ENCODE peak calls at places on chromosomes 5 and 9, in nine cellular contexts. O is left ventricle myocardium inferior; Z is CD4-positive, alpha-beta T cell; V is neuronal stem cell; F is lower lobe of right lung; U is CD8-positive, alpha-beta T cell; T is pancreas; L is colonic mucosa; R is K562. B is an unnamed sample.

GRCh38 chr9:116951588-116952433 is 264.7 kb downstream of the TRIM32 start:
- DNase-seq in O (no peak), Z (no peak), V (no peak), F (no peak), U (no peak), T (no peak), L (no peak), R (no peak), B (peak; percentile 98)

GRCh38 chr9:21747171-21747570 is 55.3 kb upstream of the MTAP start:
- DNase-seq in O (no peak), Z (no peak), V (no peak), F (no peak), U (no peak), T (no peak), L (no peak), R (no peak), B (no peak)

GRCh38 chr5:172778223-172778814 is 7.3 kb upstream of the DUSP1 start:
- DNase-seq in O (no peak), Z (no peak), V (no peak), F (no peak), U (no peak), T (no peak), L (peak; percentile 79), R (peak; percentile 61), B (peak; percentile 89)

GRCh38 chr5:123036391-123037103 is at the start of gene PPIC:
- DNase-seq in O (peak; percentile 90), Z (no peak), V (peak; percentile 58), F (peak; percentile 91), U (no peak), T (peak; percentile 96), L (peak; percentile 93), R (peak; percentile 69), B (peak; percentile 71)

GRCh38 chr5:103511554-103511885 is 51.1 kb downstream of the NUDT12 start:
- DNase-seq in O (no peak), Z (no peak), V (no peak), F (no peak), U (no peak), T (no peak), L (no peak), R (no peak), B (no peak)

GRCh38 chr5:93789173-93790070 is 48.0 kb upstream of the POU5F2 start:
- DNase-seq in O (no peak), Z (no peak), V (no peak), F (no peak), U (no peak), T (no peak), L (no peak), R (no peak), B (peak; percentile 88)

GRCh38 chr5:55037046-55037771 is 13.2 kb downstream of the GZMK start:
- DNase-seq in O (no peak), Z (peak; percentile 49), V (no peak), F (no peak), U (peak; percentile 13), T (no peak), L (no peak), R (no peak), B (no peak)

GRCh38 chr5:111606194-111606593 is 93.9 kb upstream of the STARD4 start:
- DNase-seq in O (no peak), Z (no peak), V (no peak), F (no peak), U (no peak), T (no peak), L (no peak), R (no peak), B (no peak)

GRCh38 chr9:5783982-5784381 is 48.9 kb downstream of the ERMP1 start:
- DNase-seq in O (no peak), Z (no peak), V (no peak), F (no peak), U (no peak), T (no peak), L (no peak), R (no peak), B (peak; percentile 31)

GRCh38 chr5:84450617-84451414 is 66.1 kb upstream of the EDIL3 start:
- DNase-seq in O (no peak), Z (no peak), V (no peak), F (no peak), U (no peak), T (no peak), L (no peak), R (no peak), B (peak; percentile 20)

GRCh38 chr5:95884021-95884333 is 61.5 kb upstream of the GLRX start:
- DNase-seq in O (no peak), Z (no peak), V (no peak), F (no peak), U (no peak), T (no peak), L (no peak), R (peak; percentile 42), B (peak; percentile 68)

GRCh38 chr9:86034863-86035734 is 64.3 kb downstream of the GOLM1 start:
- DNase-seq in O (no peak), Z (no peak), V (no peak), F (no peak), U (no peak), T (peak; percentile 43), L (peak; percentile 50), R (peak; percentile 54), B (peak; percentile 40)

DNA sequence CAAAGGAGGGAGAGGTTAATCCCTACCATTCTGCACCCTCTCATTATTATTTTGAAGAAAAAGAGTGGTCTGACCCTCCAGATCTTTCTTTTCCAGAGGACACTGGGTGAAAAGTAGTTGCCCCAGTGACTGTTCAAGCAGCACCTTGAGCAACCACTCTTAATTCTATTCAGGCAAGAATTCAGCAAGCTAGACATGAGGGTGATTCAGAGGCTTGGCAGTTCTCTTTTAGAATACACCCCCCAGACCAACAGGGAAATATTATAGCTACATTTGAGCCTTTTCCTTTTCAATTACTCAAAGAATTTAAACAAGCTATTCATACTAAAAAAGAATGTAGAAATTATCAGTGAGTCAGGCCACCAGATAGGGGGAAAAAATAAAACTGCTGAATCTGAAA is 178.3 kb downstream of the MRPS30 start:
- DNase-seq in O (no peak), Z (no peak), V (no peak), F (no peak), U (no peak), T (no peak), L (no peak), R (no peak), B (no peak)
- H3K9me3 ChIP-seq in O (peaks cover 87% of the 10 kb centered on the region), Z (peaks cover 33% of the 10 kb centered on the region), V (peaks cover 18% of the 10 kb centered on the region), F (peaks cover 35% of the 10 kb centered on the region), U (peaks cover 8% of the 10 kb centered on the region), T (no peaks in the 10 kb centered on the region), L (no peaks in the 10 kb centered on the region), R (no peaks in the 10 kb centered on the region), B (peaks cover 2% of the 10 kb centered on the region)

GRCh38 chr9:137982132-137982666 is 104.6 kb downstream of the CACNA1B start:
- DNase-seq in O (no peak), Z (no peak), V (no peak), F (no peak), U (no peak), T (no peak), L (no peak), R (no peak), B (no peak)
- H3K9me3 ChIP-seq in O (peaks cover 5% of the 10 kb centered on the region), Z (no peaks in the 10 kb centered on the region), V (no peaks in the 10 kb centered on the region), F (no peaks in the 10 kb centered on the region), U (no peaks in the 10 kb centered on the region), T (no peaks in the 10 kb centered on the region), L (no peaks in the 10 kb centered on the region), R (no peaks in the 10 kb centered on the region), B (peaks cover 50% of the 10 kb centered on the region)

GRCh38 chr5:88813805-88814584 is 69.0 kb downstream of the MEF2C start:
- DNase-seq in O (no peak), Z (no peak), V (no peak), F (no peak), U (no peak), T (no peak), L (no peak), R (peak; percentile 60), B (no peak)
- H3K9me3 ChIP-seq in O (no peaks in the 10 kb centered on the region), Z (no peaks in the 10 kb centered on the region), V (no peaks in the 10 kb centered on the region), F (no peaks in the 10 kb centered on the region), U (no peaks in the 10 kb centered on the region), T (no peaks in the 10 kb centered on the region), L (no peaks in the 10 kb centered on the region), R (no peaks in the 10 kb centered on the region), B (no peaks in the 10 kb centered on the region)

DNA sequence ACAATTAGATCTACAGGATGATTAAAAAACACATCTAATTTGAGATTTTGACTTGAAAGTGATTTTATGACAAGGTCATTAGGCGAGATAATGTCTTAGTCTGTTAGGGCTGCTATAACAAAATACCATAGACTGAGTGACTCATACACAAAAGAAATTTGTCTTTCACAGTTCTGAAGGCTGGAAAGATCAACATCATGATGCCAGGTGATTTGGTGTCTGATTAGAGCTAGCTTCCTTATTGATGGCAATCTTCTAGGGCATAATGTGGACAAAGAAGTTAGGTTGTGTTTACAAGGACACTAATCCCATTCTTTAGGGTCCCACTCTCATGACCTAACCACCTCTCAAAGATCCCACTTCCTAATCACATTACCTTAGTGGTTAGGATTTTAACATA is 256.7 kb downstream of the TUSC1 start:
- DNase-seq in O (no peak), Z (no peak), V (no peak), F (no peak), U (no peak), T (no peak), L (no peak), R (no peak), B (no peak)
- H3K9me3 ChIP-seq in O (peaks cover 21% of the 10 kb centered on the region), Z (peaks cover 7% of the 10 kb centered on the region), V (no peaks in the 10 kb centered on the region), F (no peaks in the 10 kb centered on the region), U (no peaks in the 10 kb centered on the region), T (no peaks in the 10 kb centered on the region), L (no peaks in the 10 kb centered on the region), R (no peaks in the 10 kb centered on the region), B (peaks cover 5% of the 10 kb centered on the region)

DNA sequence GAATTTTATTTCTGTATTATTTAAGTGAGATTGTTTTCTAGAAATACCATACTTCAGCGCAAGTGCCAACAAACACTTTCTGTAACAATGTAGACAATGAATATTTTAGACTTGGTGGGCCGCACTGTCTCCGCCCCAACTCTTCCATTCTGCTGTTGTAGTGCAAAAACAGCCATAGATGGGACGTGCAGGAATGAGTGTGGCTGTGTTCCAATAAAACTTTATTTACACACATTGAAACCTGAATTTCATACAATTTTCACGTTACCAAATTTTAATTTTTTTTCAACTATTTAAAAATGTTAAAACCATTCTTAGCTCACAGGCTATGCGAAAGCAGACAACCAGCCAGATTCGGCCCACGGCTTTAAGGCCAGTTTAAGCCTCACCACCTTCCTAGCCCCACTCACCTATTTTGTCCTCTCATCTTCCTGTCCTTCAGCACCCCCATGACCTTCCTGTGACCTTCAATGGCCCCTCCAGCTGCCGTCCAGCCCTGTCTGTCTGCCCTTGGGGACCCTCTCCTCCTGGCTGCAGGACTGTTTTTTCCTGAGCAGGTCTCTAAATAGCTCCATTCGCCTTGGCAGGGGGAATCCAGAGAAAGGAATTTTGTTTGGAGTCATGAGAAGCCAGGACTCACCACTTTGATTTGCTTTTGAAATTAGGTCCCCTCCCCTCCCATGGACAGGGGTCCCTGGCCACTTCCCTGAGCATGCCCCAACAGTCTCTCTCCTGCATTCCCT is 11.2 kb upstream of the ANXA6 start:
- DNase-seq in O (no peak), Z (no peak), V (no peak), F (no peak), U (no peak), T (no peak), L (no peak), R (no peak), B (no peak)
- H3K9me3 ChIP-seq in O (no peaks in the 10 kb centered on the region), Z (no peaks in the 10 kb centered on the region), V (no peaks in the 10 kb centered on the region), F (no peaks in the 10 kb centered on the region), U (no peaks in the 10 kb centered on the region), T (no peaks in the 10 kb centered on the region), L (no peaks in the 10 kb centered on the region), R (no peaks in the 10 kb centered on the region), B (no peaks in the 10 kb centered on the region)

DNA sequence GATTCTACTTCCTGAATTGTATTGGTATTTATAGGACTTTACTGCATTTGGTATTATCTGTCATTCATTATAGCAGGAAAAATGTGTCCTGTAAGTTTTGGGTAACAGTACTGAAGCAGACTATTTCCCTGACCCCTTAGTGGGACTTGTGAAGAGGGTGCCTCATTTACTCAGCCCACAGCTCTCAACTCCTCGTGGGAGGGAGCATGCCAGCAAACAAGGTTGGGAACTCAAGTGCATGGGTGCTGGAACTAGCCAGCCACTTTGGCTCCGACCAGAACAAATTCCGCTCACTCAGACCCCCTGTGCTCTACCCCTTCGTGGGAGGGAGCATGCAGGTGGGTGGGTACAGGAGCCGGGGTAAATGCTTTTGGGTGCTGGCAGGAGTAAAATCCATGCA is 1773.5 kb upstream of the WWC1 start:
- DNase-seq in O (no peak), Z (no peak), V (no peak), F (no peak), U (no peak), T (peak; percentile 28), L (no peak), R (no peak), B (no peak)
- H3K9me3 ChIP-seq in O (no peaks in the 10 kb centered on the region), Z (no peaks in the 10 kb centered on the region), V (no peaks in the 10 kb centered on the region), F (no peaks in the 10 kb centered on the region), U (no peaks in the 10 kb centered on the region), T (no peaks in the 10 kb centered on the region), L (no peaks in the 10 kb centered on the region), R (no peaks in the 10 kb centered on the region), B (peaks cover 10% of the 10 kb centered on the region)

B was measured in IMR-90.